ENCODE peak calls at places on chromosomes 4 and X, in four cellular contexts. Q is BE2C; I is naive thymus-derived CD4-positive, alpha-beta T cell; K is stimulated activated CD8-positive, alpha-beta memory T cell treated with anti-CD3 and anti-CD28 coated beads, Interleukin-7, amount 100 ng/mL, for 24 hours. F is an unnamed sample.

GRCh38 chrX:68714856-68715255 is 67.4 kb downstream of the STARD8 start:
- DNase-seq in I (no peak), K (no peak), Q (no peak), F (no peak)

GRCh38 chrX:131366387-131366786 is 77.3 kb upstream of the IGSF1 start:
- DNase-seq in K (no peak), Q (no peak), I (no peak), F (no peak)

GRCh38 chr4:113591982-113592381 is 169.6 kb downstream of the CAMK2D start:
- DNase-seq in Q (no peak), I (no peak), K (no peak), F (no peak)

GRCh38 chr4:101355767-101356702 is 8.7 kb upstream of the PPP3CA start:
- DNase-seq in K (no peak), Q (no peak), I (no peak), F (no peak)

GRCh38 chrX:36898301-36898700 is 109.9 kb upstream of the FAM47C start:
- DNase-seq in Q (no peak), I (no peak), K (no peak), F (no peak)

GRCh38 chr4:3346146-3346545 is 53.3 kb downstream of the RGS12 start:
- DNase-seq in I (no peak), K (no peak), Q (peak), F (no peak)

GRCh38 chrX:46837543-46838481 is 969 bp downstream of the RP2 start:
- DNase-seq in K (no peak), I (no peak), Q (no peak), F (peak)

GRCh38 chrX:130091976-130092522 is 18.2 kb downstream of the ELF4 start:
- DNase-seq in I (peak), Q (no peak), K (peak), F (no peak)

GRCh38 chr4:40909363-40909876 is 159.7 kb downstream of the NSUN7 start:
- DNase-seq in Q (peak), I (peak), K (no peak), F (peak)

GRCh38 chr4:133385161-133385954 is 236.3 kb downstream of the PCDH10 start:
- DNase-seq in Q (no peak), I (no peak), K (no peak), F (no peak)

GRCh38 chrX:18793601-18794089 is 86.2 kb downstream of the PPEF1 start:
- DNase-seq in K (no peak), Q (no peak), I (no peak), F (no peak)

GRCh38 chr4:138007572-138007971 is 234.6 kb downstream of the SLC7A11 start:
- DNase-seq in Q (no peak), I (no peak), K (no peak), F (no peak)

GRCh38 chrX:140149761-140150160 is 184.4 kb upstream of the CXorf66 start:
- DNase-seq in K (no peak), Q (no peak), I (no peak), F (no peak)

GRCh38 chrX:1462596-1463251 is 10.0 kb upstream of the ASMTL start:
- DNase-seq in K (no peak), Q (no peak), I (peak), F (no peak)

GRCh38 chrX:72715546-72715945 is 1.4 kb upstream of the PHKA1 start:
- DNase-seq in K (no peak), Q (no peak), I (no peak), F (no peak)

GRCh38 chr4:113659127-113659526 is 102.4 kb downstream of the CAMK2D start:
- DNase-seq in K (no peak), I (no peak), Q (no peak), F (no peak)

GRCh38 chr4:38565271-38566199 is 98.5 kb upstream of the KLF3 start:
- DNase-seq in Q (peak), K (no peak), I (no peak), F (no peak)

GRCh38 chrX:23844502-23845138 is 61.6 kb downstream of the SAT1 start:
- DNase-seq in Q (peak), I (no peak), K (no peak), F (no peak)

GRCh38 chr4:98928131-98928504 is 815 bp downstream of the EIF4E start:
- DNase-seq in Q (peak), K (peak), I (peak), F (peak)

GRCh38 chr4:26524001-26524400 is 33.7 kb upstream of the CCKAR start:
- DNase-seq in K (no peak), I (no peak), Q (no peak), F (no peak)

GRCh38 chr4:71595576-71596108 is 188.2 kb downstream of the GC start:
- DNase-seq in I (no peak), K (no peak), Q (no peak), F (peak)

GRCh38 chr4:178293601-178294000 is 851.4 kb upstream of the AGA start:
- DNase-seq in I (no peak), Q (no peak), K (no peak), F (no peak)

GRCh38 chr4:3792813-3793212 is 26.6 kb downstream of the ADRA2C start:
- DNase-seq in Q (peak), I (no peak), K (no peak), F (no peak)

GRCh38 chr4:136865591-136865990 is 666.7 kb downstream of the PCDH18 start:
- DNase-seq in K (no peak), I (no peak), Q (no peak), F (no peak)

GRCh38 chrX:15143825-15144121 is 126.1 kb downstream of the ASB9 start:
- DNase-seq in K (no peak), I (no peak), Q (no peak), F (no peak)

GRCh38 chr4:125666635-125667034 is 351.9 kb downstream of the FAT4 start:
- DNase-seq in K (no peak), Q (no peak), I (no peak), F (no peak)

GRCh38 chr4:86594559-86595425 is 677 bp downstream of the PTPN13 start:
- DNase-seq in Q (peak), K (no peak), I (peak), F (peak)

GRCh38 chr4:13103382-13104015 is 380.6 kb downstream of the RAB28 start:
- DNase-seq in Q (no peak), K (no peak), I (no peak), F (no peak)

GRCh38 chrX:68599256-68600152 is 48.0 kb upstream of the STARD8 start:
- DNase-seq in K (no peak), I (no peak), Q (peak), F (no peak)

GRCh38 chr4:99305638-99306380 is 15.0 kb upstream of the ADH1A start:
- DNase-seq in I (no peak), K (no peak), Q (no peak), F (no peak)